ENCODE peak calls at places on chromosomes 16 and 17, in six cellular contexts. One of them, this sample, is unnamed.

GRCh38 chr17:83196088-83196765 is 116.8 kb downstream of the METRNL start:
- DNase-seq in adrenal gland: no peak
- DNase-seq in GM12864: no peak
- DNase-seq in endothelial cell: no peak
- DNase-seq in Peyer's patch: peak
- DNase-seq in activated B cell treated with CpG ODN at 0.5 μM for 24 hours: peak
- DNase-seq in this sample: peak

GRCh38 chr16:77840623-77841274 is 52.4 kb downstream of the VAT1L start:
- DNase-seq in adrenal gland: no peak
- DNase-seq in GM12864: no peak
- DNase-seq in endothelial cell: no peak
- DNase-seq in Peyer's patch: no peak
- DNase-seq in activated B cell treated with CpG ODN at 0.5 μM for 24 hours: no peak
- DNase-seq in this sample: no peak

GRCh38 chr17:73956595-73957465 is 246.6 kb upstream of the RPL38 start:
- DNase-seq in adrenal gland: peak
- DNase-seq in GM12864: no peak
- DNase-seq in endothelial cell: peak
- DNase-seq in Peyer's patch: peak
- DNase-seq in activated B cell treated with CpG ODN at 0.5 μM for 24 hours: peak
- DNase-seq in this sample: no peak

GRCh38 chr16:80623376-80623775 is 82.6 kb downstream of the DYNLRB2 start:
- DNase-seq in adrenal gland: no peak
- DNase-seq in GM12864: no peak
- DNase-seq in endothelial cell: no peak
- DNase-seq in Peyer's patch: no peak
- DNase-seq in activated B cell treated with CpG ODN at 0.5 μM for 24 hours: no peak
- DNase-seq in this sample: no peak

GRCh38 chr16:87593710-87594258 is 8.5 kb upstream of the JPH3 start:
- DNase-seq in adrenal gland: no peak
- DNase-seq in GM12864: no peak
- DNase-seq in endothelial cell: no peak
- DNase-seq in Peyer's patch: no peak
- DNase-seq in activated B cell treated with CpG ODN at 0.5 μM for 24 hours: no peak
- DNase-seq in this sample: no peak

GRCh38 chr16:89048087-89048729 is 45.4 kb upstream of the ACSF3 start:
- DNase-seq in adrenal gland: no peak
- DNase-seq in GM12864: no peak
- DNase-seq in endothelial cell: no peak
- DNase-seq in Peyer's patch: no peak
- DNase-seq in activated B cell treated with CpG ODN at 0.5 μM for 24 hours: no peak
- DNase-seq in this sample: no peak

GRCh38 chr17:49053171-49053829 is 56.1 kb downstream of the IGF2BP1 start:
- DNase-seq in adrenal gland: no peak
- DNase-seq in GM12864: no peak
- DNase-seq in endothelial cell: no peak
- DNase-seq in Peyer's patch: no peak
- DNase-seq in activated B cell treated with CpG ODN at 0.5 μM for 24 hours: no peak
- DNase-seq in this sample: no peak

GRCh38 chr16:58670177-58670576 is 14.4 kb downstream of the SLC38A7 start:
- DNase-seq in adrenal gland: no peak
- DNase-seq in GM12864: no peak
- DNase-seq in endothelial cell: no peak
- DNase-seq in Peyer's patch: no peak
- DNase-seq in activated B cell treated with CpG ODN at 0.5 μM for 24 hours: no peak
- DNase-seq in this sample: no peak

GRCh38 chr17:69326302-69327059 is 452 bp downstream of the ABCA5 start:
- DNase-seq in adrenal gland: no peak
- DNase-seq in GM12864: peak
- DNase-seq in endothelial cell: no peak
- DNase-seq in Peyer's patch: no peak
- DNase-seq in activated B cell treated with CpG ODN at 0.5 μM for 24 hours: no peak
- DNase-seq in this sample: peak

GRCh38 chr16:24139282-24139681 is 116.9 kb upstream of the CACNG3 start:
- DNase-seq in adrenal gland: no peak
- DNase-seq in GM12864: no peak
- DNase-seq in endothelial cell: no peak
- DNase-seq in Peyer's patch: no peak
- DNase-seq in activated B cell treated with CpG ODN at 0.5 μM for 24 hours: no peak
- DNase-seq in this sample: no peak

GRCh38 chr16:11076259-11077018 is 132.1 kb downstream of the CLEC16A start:
- DNase-seq in adrenal gland: no peak
- DNase-seq in GM12864: no peak
- DNase-seq in endothelial cell: no peak
- DNase-seq in Peyer's patch: peak
- DNase-seq in activated B cell treated with CpG ODN at 0.5 μM for 24 hours: no peak
- DNase-seq in this sample: no peak

GRCh38 chr16:5200123-5200522 is 102.5 kb upstream of the EEF2KMT start:
- DNase-seq in adrenal gland: no peak
- DNase-seq in GM12864: no peak
- DNase-seq in endothelial cell: no peak
- DNase-seq in Peyer's patch: no peak
- DNase-seq in activated B cell treated with CpG ODN at 0.5 μM for 24 hours: no peak
- DNase-seq in this sample: no peak

GRCh38 chr17:49842846-49843245 is 5.0 kb downstream of the TAC4 start:
- DNase-seq in adrenal gland: no peak
- DNase-seq in GM12864: no peak
- DNase-seq in endothelial cell: no peak
- DNase-seq in Peyer's patch: no peak
- DNase-seq in activated B cell treated with CpG ODN at 0.5 μM for 24 hours: no peak
- DNase-seq in this sample: no peak

GRCh38 chr16:19705843-19706242 is 12.2 kb downstream of the KNOP1 start:
- DNase-seq in adrenal gland: no peak
- DNase-seq in GM12864: no peak
- DNase-seq in endothelial cell: no peak
- DNase-seq in Peyer's patch: no peak
- DNase-seq in activated B cell treated with CpG ODN at 0.5 μM for 24 hours: no peak
- DNase-seq in this sample: no peak

GRCh38 chr17:83064021-83064731 is 15.2 kb upstream of the METRNL start:
- DNase-seq in adrenal gland: peak
- DNase-seq in GM12864: no peak
- DNase-seq in endothelial cell: no peak
- DNase-seq in Peyer's patch: no peak
- DNase-seq in activated B cell treated with CpG ODN at 0.5 μM for 24 hours: no peak
- DNase-seq in this sample: no peak

GRCh38 chr17:29363716-29364115 is 26.4 kb upstream of the TAOK1 start:
- DNase-seq in adrenal gland: no peak
- DNase-seq in GM12864: no peak
- DNase-seq in endothelial cell: no peak
- DNase-seq in Peyer's patch: no peak
- DNase-seq in activated B cell treated with CpG ODN at 0.5 μM for 24 hours: no peak
- DNase-seq in this sample: no peak

GRCh38 chr17:16282522-16282921 is 65.5 kb downstream of the PIGL start:
- DNase-seq in adrenal gland: no peak
- DNase-seq in GM12864: no peak
- DNase-seq in endothelial cell: no peak
- DNase-seq in Peyer's patch: peak
- DNase-seq in activated B cell treated with CpG ODN at 0.5 μM for 24 hours: no peak
- DNase-seq in this sample: peak

GRCh38 chr16:54050281-54051210 is 236.0 kb downstream of the IRX3 start:
- DNase-seq in adrenal gland: no peak
- DNase-seq in GM12864: no peak
- DNase-seq in endothelial cell: no peak
- DNase-seq in Peyer's patch: no peak
- DNase-seq in activated B cell treated with CpG ODN at 0.5 μM for 24 hours: no peak
- DNase-seq in this sample: no peak

GRCh38 chr16:84294196-84295142 is at the start of gene WFDC1:
- DNase-seq in adrenal gland: no peak
- DNase-seq in GM12864: no peak
- DNase-seq in endothelial cell: no peak
- DNase-seq in Peyer's patch: no peak
- DNase-seq in activated B cell treated with CpG ODN at 0.5 μM for 24 hours: no peak
- DNase-seq in this sample: no peak

GRCh38 chr16:73480381-73480780 is 432.5 kb upstream of the ZFHX3 start:
- DNase-seq in adrenal gland: no peak
- DNase-seq in GM12864: no peak
- DNase-seq in endothelial cell: no peak
- DNase-seq in Peyer's patch: no peak
- DNase-seq in activated B cell treated with CpG ODN at 0.5 μM for 24 hours: no peak
- DNase-seq in this sample: no peak

GRCh38 chr17:7839890-7840260 is 5.9 kb downstream of the KDM6B start:
- DNase-seq in adrenal gland: peak
- DNase-seq in GM12864: no peak
- DNase-seq in endothelial cell: no peak
- DNase-seq in Peyer's patch: no peak
- DNase-seq in activated B cell treated with CpG ODN at 0.5 μM for 24 hours: no peak
- DNase-seq in this sample: no peak

GRCh38 chr16:71421911-71422310 is 19.9 kb downstream of the TLE7 start:
- DNase-seq in adrenal gland: no peak
- DNase-seq in GM12864: no peak
- DNase-seq in endothelial cell: peak
- DNase-seq in Peyer's patch: peak
- DNase-seq in activated B cell treated with CpG ODN at 0.5 μM for 24 hours: no peak
- DNase-seq in this sample: no peak

GRCh38 chr17:59914274-59914854 is 21.4 kb downstream of the RPS6KB1 start:
- DNase-seq in adrenal gland: no peak
- DNase-seq in GM12864: no peak
- DNase-seq in endothelial cell: no peak
- DNase-seq in Peyer's patch: no peak
- DNase-seq in activated B cell treated with CpG ODN at 0.5 μM for 24 hours: no peak
- DNase-seq in this sample: no peak

GRCh38 chr16:83939266-83939856 is 13.7 kb upstream of the OSGIN1 start:
- DNase-seq in adrenal gland: no peak
- DNase-seq in GM12864: no peak
- DNase-seq in endothelial cell: peak
- DNase-seq in Peyer's patch: no peak
- DNase-seq in activated B cell treated with CpG ODN at 0.5 μM for 24 hours: no peak
- DNase-seq in this sample: no peak

GRCh38 chr17:62688398-62689140 is 61.1 kb downstream of the MRC2 start:
- DNase-seq in adrenal gland: peak
- DNase-seq in GM12864: no peak
- DNase-seq in endothelial cell: no peak
- DNase-seq in Peyer's patch: no peak
- DNase-seq in activated B cell treated with CpG ODN at 0.5 μM for 24 hours: no peak
- DNase-seq in this sample: no peak

GRCh38 chr17:35769895-35770486 is 9.3 kb downstream of the C17orf50 start:
- DNase-seq in adrenal gland: no peak
- DNase-seq in GM12864: no peak
- DNase-seq in endothelial cell: no peak
- DNase-seq in Peyer's patch: no peak
- DNase-seq in activated B cell treated with CpG ODN at 0.5 μM for 24 hours: no peak
- DNase-seq in this sample: no peak
- TF ChIP-seq CTCF in adrenal gland: no peak
- TF ChIP-seq CTCF in GM12864: peak
- TF ChIP-seq CTCF in endothelial cell: peak
- TF ChIP-seq CTCF in Peyer's patch: no peak
- TF ChIP-seq CTCF in activated B cell treated with CpG ODN at 0.5 μM for 24 hours: no peak
- TF ChIP-seq CTCF in this sample: peak

GRCh38 chr17:75487351-75488070 is 27.8 kb downstream of the CASKIN2 start:
- DNase-seq in adrenal gland: no peak
- DNase-seq in GM12864: no peak
- DNase-seq in endothelial cell: no peak
- DNase-seq in Peyer's patch: peak
- DNase-seq in activated B cell treated with CpG ODN at 0.5 μM for 24 hours: peak
- DNase-seq in this sample: no peak
- TF ChIP-seq CTCF in adrenal gland: no peak
- TF ChIP-seq CTCF in GM12864: no peak
- TF ChIP-seq CTCF in endothelial cell: no peak
- TF ChIP-seq CTCF in Peyer's patch: no peak
- TF ChIP-seq CTCF in activated B cell treated with CpG ODN at 0.5 μM for 24 hours: no peak
- TF ChIP-seq CTCF in this sample: no peak

GRCh38 chr17:21522755-21523154 is 146.6 kb downstream of the KCNJ12 start:
- DNase-seq in adrenal gland: no peak
- DNase-seq in GM12864: no peak
- DNase-seq in endothelial cell: no peak
- DNase-seq in Peyer's patch: no peak
- DNase-seq in activated B cell treated with CpG ODN at 0.5 μM for 24 hours: no peak
- DNase-seq in this sample: no peak

GRCh38 chr17:21528031-21528684 is 152.0 kb downstream of the KCNJ12 start:
- DNase-seq in adrenal gland: no peak
- DNase-seq in GM12864: no peak
- DNase-seq in endothelial cell: no peak
- DNase-seq in Peyer's patch: no peak
- DNase-seq in activated B cell treated with CpG ODN at 0.5 μM for 24 hours: no peak
- DNase-seq in this sample: no peak

GRCh38 chr17:21523482-21524210 is 147.5 kb downstream of the KCNJ12 start:
- DNase-seq in adrenal gland: no peak
- DNase-seq in GM12864: no peak
- DNase-seq in endothelial cell: no peak
- DNase-seq in Peyer's patch: no peak
- DNase-seq in activated B cell treated with CpG ODN at 0.5 μM for 24 hours: no peak
- DNase-seq in this sample: no peak

GRCh38 chr17:21524211-21524591 is 148.0 kb downstream of the KCNJ12 start:
- DNase-seq in adrenal gland: no peak
- DNase-seq in GM12864: no peak
- DNase-seq in endothelial cell: no peak
- DNase-seq in Peyer's patch: no peak
- DNase-seq in activated B cell treated with CpG ODN at 0.5 μM for 24 hours: no peak
- DNase-seq in this sample: no peak

DNA sequence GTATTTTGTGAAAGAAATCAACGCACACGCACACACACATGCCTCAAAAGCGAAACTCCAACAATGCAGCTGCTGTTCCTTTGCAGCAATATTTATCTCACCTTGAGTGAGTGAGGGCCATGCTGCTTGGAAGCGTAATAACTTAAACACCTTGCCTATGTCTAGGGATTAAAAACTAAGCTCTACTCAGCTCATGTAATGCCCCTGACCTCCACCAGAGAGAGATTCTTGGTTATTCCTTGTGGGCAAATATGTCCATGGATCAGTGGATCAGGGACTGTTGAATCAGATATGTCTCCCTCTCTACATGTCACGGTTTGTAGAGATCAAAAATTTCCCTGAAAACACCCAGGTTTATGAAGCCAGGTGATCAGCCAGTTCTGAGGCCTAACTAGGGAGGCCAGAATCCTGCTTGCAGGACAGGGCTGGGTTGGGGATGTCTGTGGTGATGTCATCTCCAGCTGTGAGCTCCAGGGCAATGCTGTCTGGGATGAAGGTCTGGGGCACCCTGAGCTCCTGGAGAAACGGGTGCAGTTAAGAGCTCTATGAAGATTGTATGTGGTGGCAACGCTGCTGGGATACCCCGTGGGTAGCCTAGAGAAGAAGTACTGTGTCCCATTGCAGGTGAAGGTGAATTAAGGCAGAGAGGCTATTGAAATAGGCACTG is 149.4 kb downstream of the KCNJ12 start:
- DNase-seq in adrenal gland: no peak
- DNase-seq in GM12864: no peak
- DNase-seq in endothelial cell: no peak
- DNase-seq in Peyer's patch: no peak
- DNase-seq in activated B cell treated with CpG ODN at 0.5 μM for 24 hours: no peak
- DNase-seq in this sample: no peak
- TF ChIP-seq CTCF in adrenal gland: no peak
- TF ChIP-seq CTCF in GM12864: no peak
- TF ChIP-seq CTCF in endothelial cell: no peak
- TF ChIP-seq CTCF in Peyer's patch: no peak
- TF ChIP-seq CTCF in activated B cell treated with CpG ODN at 0.5 μM for 24 hours: no peak
- TF ChIP-seq CTCF in this sample: no peak

GRCh38 chr17:27494192-27495091 is 38.2 kb downstream of the KSR1 start:
- DNase-seq in adrenal gland: peak
- DNase-seq in GM12864: no peak
- DNase-seq in endothelial cell: no peak
- DNase-seq in Peyer's patch: peak
- DNase-seq in activated B cell treated with CpG ODN at 0.5 μM for 24 hours: no peak
- DNase-seq in this sample: no peak
- TF ChIP-seq CTCF in adrenal gland: peak
- TF ChIP-seq CTCF in GM12864: no peak
- TF ChIP-seq CTCF in endothelial cell: no peak
- TF ChIP-seq CTCF in Peyer's patch: no peak
- TF ChIP-seq CTCF in activated B cell treated with CpG ODN at 0.5 μM for 24 hours: no peak
- TF ChIP-seq CTCF in this sample: no peak

This sample was measured in BJ.